ENCODE peak calls at places on chromosomes 11 and 22, in nine cellular contexts. O, E, G, K, Q, H, S, U and V are unnamed samples.

GRCh38 chr11:92212530-92212929 is 12.1 kb upstream of the FAT3 start:
- DNase-seq in S (no peak), O (no peak), U (no peak), Q (no peak), G (no peak), K (no peak), E (no peak), H (no peak), V (no peak)

GRCh38 chr22:19962246-19962908 is 20.8 kb upstream of the TXNRD2 start:
- DNase-seq in S (peak), U (peak), H (peak), E (no peak), Q (peak), K (peak), O (no peak), G (peak), V (peak)

GRCh38 chr22:50733521-50734342 is 4.3 kb upstream of the ACR start:
- DNase-seq in K (no peak), H (no peak), S (no peak), O (no peak), G (peak), U (no peak), E (no peak), Q (no peak), V (no peak)

GRCh38 chr11:2390871-2391662 is 9.5 kb upstream of the TSSC4 start:
- DNase-seq in H (no peak), O (no peak), K (no peak), S (no peak), E (no peak), U (peak), Q (peak), G (no peak), V (no peak)

GRCh38 chr22:38230108-38230825 is 28.5 kb downstream of the MAFF start:
- DNase-seq in K (peak), E (no peak), H (peak), G (peak), U (no peak), O (peak), Q (peak), S (peak), V (no peak)

GRCh38 chr22:37222440-37222971 is 10.2 kb upstream of the SSTR3 start:
- DNase-seq in Q (no peak), E (no peak), K (no peak), G (no peak), U (no peak), S (no peak), H (no peak), O (no peak), V (no peak)

GRCh38 chr11:40292636-40293585 is 1166.5 kb downstream of the LRRC4C start:
- DNase-seq in G (no peak), E (no peak), Q (no peak), K (no peak), O (no peak), U (peak), H (no peak), S (no peak), V (no peak)

GRCh38 chr11:32071811-32072210 is 19.1 kb upstream of the RCN1 start:
- DNase-seq in U (peak), K (no peak), O (no peak), G (no peak), S (peak), Q (no peak), E (no peak), H (no peak), V (peak)

GRCh38 chr11:114176321-114176720 is 116.8 kb downstream of the ZBTB16 start:
- DNase-seq in G (no peak), K (no peak), O (no peak), U (no peak), H (no peak), S (no peak), E (no peak), Q (no peak), V (no peak)

GRCh38 chr11:70761094-70761905 is 363.0 kb downstream of the CTTN start:
- DNase-seq in G (no peak), K (no peak), H (no peak), S (no peak), O (no peak), E (no peak), U (no peak), Q (no peak), V (no peak)

GRCh38 chr11:80462211-80462610 is 1021.4 kb upstream of the TENM4 start:
- DNase-seq in S (no peak), K (no peak), U (no peak), Q (no peak), H (no peak), G (no peak), O (no peak), E (no peak), V (no peak)

GRCh38 chr11:118697346-118697745 is 17.9 kb upstream of the TREH start:
- DNase-seq in Q (no peak), O (no peak), G (no peak), K (no peak), S (no peak), H (no peak), U (no peak), E (no peak), V (no peak)

GRCh38 chr22:19755145-19755710 is 5.3 kb upstream of the TBX1 start:
- DNase-seq in U (no peak), H (no peak), E (no peak), G (no peak), S (no peak), Q (no peak), O (no peak), K (no peak), V (no peak)

GRCh38 chr11:34223021-34223813 is 117.8 kb downstream of the NAT10 start:
- DNase-seq in K (no peak), G (no peak), H (no peak), S (no peak), Q (no peak), E (no peak), O (no peak), U (no peak), V (no peak)

GRCh38 chr11:36447947-36448346 is 62.1 kb downstream of the TRAF6 start:
- DNase-seq in U (no peak), O (no peak), H (no peak), G (no peak), S (no peak), E (no peak), Q (no peak), K (no peak), V (no peak)

GRCh38 chr22:38085056-38085455 is 1.1 kb upstream of the SLC16A8 start:
- DNase-seq in U (no peak), G (peak), K (no peak), O (no peak), H (no peak), S (no peak), E (no peak), Q (no peak), V (no peak)